ENCODE peak calls at places on chromosome 2, in seven cellular contexts. I is A549, P is ovary, R is stomach, K is transverse colon, Q is tibial nerve, A is sigmoid colon. B is an unnamed sample.

GRCh38 chr2:12303181-12304030 is 413.3 kb upstream of the TRIB2 start:
- DNase-seq in I (no peak), P (no peak), R (no peak), K (no peak), Q (no peak), A (no peak), B (no peak)

GRCh38 chr2:120635146-120635545 is 100.5 kb upstream of the GLI2 start:
- DNase-seq in I (no peak), P (no peak), R (no peak), K (no peak), Q (no peak), A (no peak), B (no peak)

GRCh38 chr2:44970846-44971450 is 29.4 kb downstream of the SIX3 start:
- DNase-seq in I (peak; percentile 38), P (no peak), R (no peak), K (no peak), Q (no peak), A (no peak), B (peak; percentile 55)

GRCh38 chr2:165203689-165204559 is at the start of gene SCN3A:
- DNase-seq in I (peak; percentile 51), P (no peak), R (peak; percentile 30), K (peak; percentile 16), Q (no peak), A (no peak), B (no peak)

GRCh38 chr2:174145827-174146226 is 102.5 kb downstream of the OLA1 start:
- DNase-seq in I (peak; percentile 57), P (no peak), R (no peak), K (no peak), Q (no peak), A (no peak), B (no peak)

GRCh38 chr2:105910497-105911238 is 166.0 kb downstream of the NCK2 start:
- DNase-seq in I (no peak), P (no peak), R (no peak), K (no peak), Q (no peak), A (no peak), B (no peak)

GRCh38 chr2:201420442-201421113 is 30.7 kb downstream of the TRAK2 start:
- DNase-seq in I (no peak), P (no peak), R (no peak), K (no peak), Q (no peak), A (no peak), B (no peak)

GRCh38 chr2:24972315-24972958 is 682 bp upstream of the DNAJC27 start:
- DNase-seq in I (peak; percentile 49), P (peak; percentile 41), R (no peak), K (peak; percentile 42), Q (peak; percentile 25), A (peak; percentile 64), B (no peak)

GRCh38 chr2:60213865-60214657 is 339.4 kb downstream of the BCL11A start:
- DNase-seq in I (peak; percentile 10), P (no peak), R (peak; percentile 78), K (peak; percentile 75), Q (peak; percentile 27), A (no peak), B (peak; percentile 69)

GRCh38 chr2:24793752-24794477 is 690 bp downstream of the CENPO start:
- DNase-seq in I (peak; percentile 42), P (no peak), R (no peak), K (no peak), Q (no peak), A (no peak), B (no peak)

GRCh38 chr2:65129276-65129612 is 662 bp downstream of the RAB1A start:
- DNase-seq in I (no peak), P (no peak), R (no peak), K (no peak), Q (no peak), A (no peak), B (no peak)

GRCh38 chr2:104026726-104027125 is 827.2 kb upstream of the POU3F3 start:
- DNase-seq in I (no peak), P (no peak), R (no peak), K (no peak), Q (no peak), A (no peak), B (no peak)

GRCh38 chr2:97712693-97713295 is 582 bp upstream of the ZAP70 start:
- DNase-seq in I (no peak), P (no peak), R (no peak), K (no peak), Q (no peak), A (peak; percentile 56), B (no peak)

GRCh38 chr2:100254646-100255210 is 67.6 kb downstream of the LONRF2 start:
- DNase-seq in I (no peak), P (no peak), R (no peak), K (no peak), Q (no peak), A (no peak), B (no peak)

GRCh38 chr2:240369725-240370585 is 65.5 kb upstream of the GPC1 start:
- DNase-seq in I (peak; percentile 95), P (peak; percentile 65), R (peak; percentile 39), K (peak; percentile 33), Q (peak; percentile 56), A (peak; percentile 86), B (no peak)

GRCh38 chr2:101231937-101232336 is 20.7 kb upstream of the CNOT11 start:
- DNase-seq in I (no peak), P (no peak), R (no peak), K (no peak), Q (no peak), A (no peak), B (no peak)

GRCh38 chr2:190197143-190197720 is 122.4 kb downstream of the HIBCH start:
- DNase-seq in I (no peak), P (no peak), R (no peak), K (no peak), Q (no peak), A (no peak), B (no peak)

GRCh38 chr2:39571197-39571731 is 94.5 kb upstream of the TMEM178A start:
- DNase-seq in I (no peak), P (no peak), R (no peak), K (no peak), Q (no peak), A (no peak), B (no peak)
- TF ChIP-seq EP300 in I (no peak), P (no peak), R (peak; percentile 70), K (no peak), Q (no peak), A (no peak), B (no peak)

DNA sequence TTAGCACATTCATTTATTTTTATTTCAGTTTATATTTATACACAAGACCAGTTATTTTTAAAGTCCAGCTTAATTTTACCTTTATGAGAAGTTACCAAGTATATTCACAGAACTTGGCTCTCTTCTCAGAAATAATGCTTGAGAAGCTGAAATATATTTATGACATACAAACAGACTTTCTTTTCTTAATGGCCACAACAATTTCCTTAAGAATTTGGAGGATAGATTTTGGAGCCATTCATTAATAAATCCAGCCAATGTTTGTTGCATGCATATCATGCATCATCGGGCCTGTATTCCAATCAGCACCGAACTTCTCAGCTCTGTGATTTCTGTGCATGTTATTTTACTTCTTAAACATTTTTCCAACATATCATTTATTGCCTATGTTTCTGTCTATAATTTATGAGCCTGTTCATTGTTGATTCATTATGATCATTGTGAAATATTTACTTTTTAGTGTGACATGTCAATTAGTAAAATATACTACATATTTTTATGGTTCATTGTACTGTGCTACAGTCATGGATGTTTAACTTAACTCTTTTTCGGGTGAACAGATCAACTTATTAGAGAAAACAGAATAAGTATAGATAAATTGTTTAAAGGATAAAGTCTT is 3.5 kb downstream of the GULP1 start:
- DNase-seq in I (no peak), P (no peak), R (no peak), K (no peak), Q (no peak), A (no peak), B (no peak)
- H3K4me3 ChIP-seq in I (peak overlapping the region; percentile 84), P (no peak overlapping the region), R (peak overlapping the region; percentile 74), K (no peak overlapping the region), Q (peak overlapping the region; percentile 93), A (no peak overlapping the region), B (no peak overlapping the region)

DNA sequence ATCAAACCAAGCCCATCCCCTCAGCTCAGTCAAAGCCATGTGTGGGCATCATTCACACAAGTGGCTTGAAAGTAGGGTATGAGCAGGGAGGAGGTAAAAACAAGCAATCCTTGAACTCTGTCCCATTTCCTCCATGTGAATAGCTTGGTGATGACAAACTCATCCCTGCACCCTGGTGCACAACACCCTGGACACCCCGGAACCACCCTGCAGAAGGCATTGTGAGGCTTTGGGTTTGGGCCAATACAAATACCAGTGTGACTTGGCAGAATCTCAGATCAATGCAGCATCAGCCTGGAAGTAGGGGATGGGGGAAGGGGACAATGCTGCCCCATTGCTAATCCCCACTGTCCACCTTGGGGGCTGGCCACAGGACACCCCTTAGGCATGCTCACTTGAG is 28.6 kb downstream of the TGFA start:
- DNase-seq in I (peak; percentile 73), P (no peak), R (peak; percentile 53), K (peak; percentile 65), Q (no peak), A (no peak), B (no peak)
- TF ChIP-seq EP300 in I (peak; percentile 53), P (no peak), R (no peak), K (peak; percentile 9), Q (no peak), A (no peak), B (no peak)

GRCh38 chr2:28755411-28755810 is 3.8 kb downstream of the PPP1CB start:
- DNase-seq in I (no peak), P (no peak), R (no peak), K (no peak), Q (no peak), A (no peak), B (no peak)
- H3K4me3 ChIP-seq in I (no peak overlapping the region), P (peak overlapping the region; percentile 99), R (peak overlapping the region; percentile 82), K (no peak overlapping the region), Q (peak overlapping the region; percentile 84), A (no peak overlapping the region), B (peak overlapping the region; percentile 83)

GRCh38 chr2:185793532-185794073 is 55.0 kb downstream of the FSIP2 start:
- DNase-seq in I (no peak), P (no peak), R (no peak), K (no peak), Q (no peak), A (no peak), B (no peak)
- TF ChIP-seq EP300 in I (no peak), P (no peak), R (no peak), K (no peak), Q (no peak), A (no peak), B (no peak)

DNA sequence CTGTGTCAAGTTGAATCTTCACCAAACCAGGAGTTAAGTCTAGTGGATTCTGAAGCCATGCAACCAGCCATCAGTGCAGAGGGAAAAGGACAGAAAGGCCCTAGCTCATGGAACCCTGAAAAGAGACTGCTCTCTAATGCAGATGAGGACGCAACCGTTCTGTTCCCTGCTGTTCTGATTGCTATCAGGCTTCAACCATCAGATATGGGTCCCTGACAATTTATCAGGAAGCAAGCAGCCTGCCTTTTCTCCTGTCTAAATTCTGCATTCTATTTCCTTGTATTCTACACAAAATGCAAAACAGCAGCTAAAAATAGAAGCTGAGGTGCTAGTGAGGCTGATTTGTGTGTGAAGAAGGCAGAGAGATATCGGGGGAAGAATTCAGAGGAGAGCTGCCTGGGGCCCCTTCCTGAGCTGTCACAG is 68.4 kb upstream of the RTN4 start:
- DNase-seq in I (no peak), P (no peak), R (no peak), K (no peak), Q (no peak), A (no peak), B (no peak)
- H3K4me3 ChIP-seq in I (no peak overlapping the region), P (no peak overlapping the region), R (no peak overlapping the region), K (no peak overlapping the region), Q (no peak overlapping the region), A (no peak overlapping the region), B (no peak overlapping the region)

GRCh38 chr2:2564300-2565085 is 233.4 kb upstream of the MYT1L start:
- DNase-seq in I (no peak), P (no peak), R (no peak), K (no peak), Q (no peak), A (no peak), B (no peak)
- TF ChIP-seq EP300 in I (no peak), P (no peak), R (no peak), K (no peak), Q (no peak), A (no peak), B (no peak)

B was measured in suprapubic skin.